ENCODE peak calls at places on chromosome 9, in seven cellular contexts. L is hypothalamus, J is fibroblast of villous mesenchyme, D is SHP77, E is ELR, A is NCI-H510A, I is posterior cingulate gyrus. Y is an unnamed sample.

GRCh38 chr9:36276840-36277239 is 18.6 kb upstream of the GNE start:
- DNase-seq in I (no peak), D (no peak), E (peak), J (peak), A (no peak), L (no peak), Y (peak)

GRCh38 chr9:73116030-73116429 is 35.6 kb upstream of the ANXA1 start:
- DNase-seq in A (no peak), E (peak), D (no peak), I (no peak), J (peak), L (no peak), Y (peak)

GRCh38 chr9:86175223-86175622 is 75.9 kb upstream of the GOLM1 start:
- DNase-seq in D (peak), J (no peak), E (no peak), L (no peak), I (no peak), A (no peak), Y (peak)

GRCh38 chr9:108521063-108521462 is 334.7 kb downstream of the ACTL7B start:
- DNase-seq in A (no peak), J (peak), E (peak), I (no peak), D (no peak), L (no peak), Y (peak)

GRCh38 chr9:132663120-132663519 is 6.7 kb downstream of the DDX31 start:
- DNase-seq in I (no peak), D (no peak), A (no peak), J (no peak), E (no peak), L (no peak), Y (no peak)

GRCh38 chr9:113622600-113623400 is 159.3 kb downstream of the RGS3 start:
- DNase-seq in I (no peak), D (peak), J (peak), L (no peak), A (no peak), E (peak), Y (peak)

GRCh38 chr9:135174981-135175380 is 87.5 kb downstream of the OLFM1 start:
- DNase-seq in E (no peak), A (no peak), I (no peak), D (no peak), L (no peak), J (no peak), Y (no peak)

GRCh38 chr9:34956648-34957047 is 1.4 kb upstream of the PHF24 start:
- DNase-seq in I (no peak), L (no peak), D (no peak), J (no peak), A (no peak), E (no peak), Y (no peak)

GRCh38 chr9:28024616-28025147 is 451.4 kb upstream of the C9orf72 start:
- DNase-seq in E (no peak), I (no peak), J (no peak), A (no peak), L (no peak), D (no peak), Y (no peak)

GRCh38 chr9:114141553-114142548 is 13.5 kb upstream of the COL27A1 start:
- DNase-seq in J (peak), A (no peak), D (no peak), I (no peak), L (no peak), E (peak), Y (no peak)

GRCh38 chr9:22307013-22307711 is 139.5 kb upstream of the DMRTA1 start:
- DNase-seq in E (peak), J (peak), L (no peak), A (no peak), D (peak), I (no peak), Y (peak)

GRCh38 chr9:90974007-90974406 is 172.4 kb downstream of the SYK start:
- DNase-seq in D (no peak), A (no peak), E (no peak), L (no peak), J (no peak), I (no peak), Y (no peak)

GRCh38 chr9:131915181-131915580 is 164.5 kb downstream of the MED27 start:
- DNase-seq in E (peak), D (no peak), L (no peak), J (no peak), A (no peak), I (no peak), Y (peak)

GRCh38 chr9:70525553-70525952 is 111.1 kb upstream of the KLF9 start:
- DNase-seq in A (no peak), D (no peak), E (peak), I (no peak), L (no peak), J (peak), Y (peak)

GRCh38 chr9:398085-398484 is 183.4 kb downstream of the DOCK8 start:
- DNase-seq in E (no peak), I (no peak), A (no peak), L (no peak), J (no peak), D (no peak), Y (no peak)

Y was measured in M059J.